ENCODE peak calls at places on chromosomes 16 and 17, in seven cellular contexts. One of them, this sample, is unnamed.

GRCh38 chr17:74893936-74894671 is 671 bp upstream of the FADS6 start:
- DNase-seq in psoas muscle: no peak
- DNase-seq in stimulated activated CD4-positive, alpha-beta T cell treated with anti-CD3 and anti-CD28 coated beads, Interleukin-12 subunit alpha, Interleukin-12 subunit beta, amount 100 ng/mL, for 4 hours: no peak
- DNase-seq in fibroblast of lung: no peak
- DNase-seq in GM19239: no peak
- DNase-seq in suprapubic skin: no peak
- DNase-seq in left lung: no peak
- DNase-seq in this sample: no peak

GRCh38 chr17:42529054-42529453 is 7.0 kb upstream of the NAGLU start:
- DNase-seq in psoas muscle: no peak
- DNase-seq in stimulated activated CD4-positive, alpha-beta T cell treated with anti-CD3 and anti-CD28 coated beads, Interleukin-12 subunit alpha, Interleukin-12 subunit beta, amount 100 ng/mL, for 4 hours: no peak
- DNase-seq in fibroblast of lung: no peak
- DNase-seq in GM19239: no peak
- DNase-seq in suprapubic skin: no peak
- DNase-seq in left lung: no peak
- DNase-seq in this sample: no peak

GRCh38 chr17:74429604-74430384 is 2.1 kb upstream of the GPRC5C start:
- DNase-seq in psoas muscle: no peak
- DNase-seq in stimulated activated CD4-positive, alpha-beta T cell treated with anti-CD3 and anti-CD28 coated beads, Interleukin-12 subunit alpha, Interleukin-12 subunit beta, amount 100 ng/mL, for 4 hours: no peak
- DNase-seq in fibroblast of lung: no peak
- DNase-seq in GM19239: no peak
- DNase-seq in suprapubic skin: no peak
- DNase-seq in left lung: no peak
- DNase-seq in this sample: no peak

GRCh38 chr17:77323413-77324171 is 182.8 kb downstream of the SEC14L1 start:
- DNase-seq in psoas muscle: peak
- DNase-seq in stimulated activated CD4-positive, alpha-beta T cell treated with anti-CD3 and anti-CD28 coated beads, Interleukin-12 subunit alpha, Interleukin-12 subunit beta, amount 100 ng/mL, for 4 hours: no peak
- DNase-seq in fibroblast of lung: peak
- DNase-seq in GM19239: no peak
- DNase-seq in suprapubic skin: peak
- DNase-seq in left lung: peak
- DNase-seq in this sample: no peak

GRCh38 chr16:75472908-75473877 is 8.7 kb upstream of the TMEM170A start:
- DNase-seq in psoas muscle: no peak
- DNase-seq in stimulated activated CD4-positive, alpha-beta T cell treated with anti-CD3 and anti-CD28 coated beads, Interleukin-12 subunit alpha, Interleukin-12 subunit beta, amount 100 ng/mL, for 4 hours: no peak
- DNase-seq in fibroblast of lung: no peak
- DNase-seq in GM19239: no peak
- DNase-seq in suprapubic skin: no peak
- DNase-seq in left lung: no peak
- DNase-seq in this sample: no peak

GRCh38 chr16:13864689-13865088 is 55.3 kb upstream of the ERCC4 start:
- DNase-seq in psoas muscle: no peak
- DNase-seq in stimulated activated CD4-positive, alpha-beta T cell treated with anti-CD3 and anti-CD28 coated beads, Interleukin-12 subunit alpha, Interleukin-12 subunit beta, amount 100 ng/mL, for 4 hours: no peak
- DNase-seq in fibroblast of lung: no peak
- DNase-seq in GM19239: no peak
- DNase-seq in suprapubic skin: no peak
- DNase-seq in left lung: no peak
- DNase-seq in this sample: no peak

GRCh38 chr16:85965125-85965524 is 66.2 kb downstream of the IRF8 start:
- DNase-seq in psoas muscle: no peak
- DNase-seq in stimulated activated CD4-positive, alpha-beta T cell treated with anti-CD3 and anti-CD28 coated beads, Interleukin-12 subunit alpha, Interleukin-12 subunit beta, amount 100 ng/mL, for 4 hours: no peak
- DNase-seq in fibroblast of lung: no peak
- DNase-seq in GM19239: no peak
- DNase-seq in suprapubic skin: no peak
- DNase-seq in left lung: no peak
- DNase-seq in this sample: no peak

GRCh38 chr17:13784466-13784865 is 182.7 kb upstream of the HS3ST3A1 start:
- DNase-seq in psoas muscle: no peak
- DNase-seq in stimulated activated CD4-positive, alpha-beta T cell treated with anti-CD3 and anti-CD28 coated beads, Interleukin-12 subunit alpha, Interleukin-12 subunit beta, amount 100 ng/mL, for 4 hours: no peak
- DNase-seq in fibroblast of lung: peak
- DNase-seq in GM19239: no peak
- DNase-seq in suprapubic skin: no peak
- DNase-seq in left lung: no peak
- DNase-seq in this sample: no peak

GRCh38 chr17:73281926-73282325 is 20.2 kb upstream of the CPSF4L start:
- DNase-seq in psoas muscle: no peak
- DNase-seq in stimulated activated CD4-positive, alpha-beta T cell treated with anti-CD3 and anti-CD28 coated beads, Interleukin-12 subunit alpha, Interleukin-12 subunit beta, amount 100 ng/mL, for 4 hours: no peak
- DNase-seq in fibroblast of lung: no peak
- DNase-seq in GM19239: peak
- DNase-seq in suprapubic skin: no peak
- DNase-seq in left lung: no peak
- DNase-seq in this sample: no peak

GRCh38 chr17:13593757-13594156 is 8.0 kb downstream of the HS3ST3A1 start:
- DNase-seq in psoas muscle: no peak
- DNase-seq in stimulated activated CD4-positive, alpha-beta T cell treated with anti-CD3 and anti-CD28 coated beads, Interleukin-12 subunit alpha, Interleukin-12 subunit beta, amount 100 ng/mL, for 4 hours: no peak
- DNase-seq in fibroblast of lung: peak
- DNase-seq in GM19239: no peak
- DNase-seq in suprapubic skin: no peak
- DNase-seq in left lung: no peak
- DNase-seq in this sample: no peak